ENCODE peak calls at places on chromosome 22, in five cellular contexts. L, H, Z, P and A are unnamed samples.

GRCh38 chr22:17655289-17655688 is 16.7 kb downstream of the BCL2L13 start:
- DNase-seq in L (no peak), H (no peak), Z (no peak), P (no peak), A (no peak)

GRCh38 chr22:37519268-37520195 is at the start of gene CARD10:
- DNase-seq in L (peak), H (no peak), Z (peak), P (no peak), A (peak)

GRCh38 chr22:24434472-24435322 is 7.3 kb downstream of the ADORA2A start:
- DNase-seq in L (no peak), H (no peak), Z (peak), P (peak), A (no peak)

GRCh38 chr22:18078329-18079041 is 695 bp downstream of the PEX26 start:
- DNase-seq in L (peak), H (no peak), Z (peak), P (peak), A (no peak)

GRCh38 chr22:20595461-20595860 is 88.1 kb downstream of the MED15 start:
- DNase-seq in L (no peak), H (no peak), Z (no peak), P (no peak), A (no peak)

GRCh38 chr22:29112102-29112501 is 39.3 kb downstream of the KREMEN1 start:
- DNase-seq in L (no peak), H (no peak), Z (no peak), P (no peak), A (no peak)

GRCh38 chr22:19060356-19061009 is 61.7 kb downstream of the DGCR2 start:
- DNase-seq in L (no peak), H (no peak), Z (no peak), P (no peak), A (no peak)

GRCh38 chr22:19086944-19087343 is 35.3 kb downstream of the DGCR2 start:
- DNase-seq in L (no peak), H (no peak), Z (no peak), P (no peak), A (no peak)

GRCh38 chr22:43884600-43885318 is 7.1 kb downstream of the PNPLA5 start:
- DNase-seq in L (peak), H (no peak), Z (peak), P (peak), A (peak)

GRCh38 chr22:23060612-23061400 is 9.5 kb upstream of the GNAZ start:
- DNase-seq in L (no peak), H (no peak), Z (peak), P (no peak), A (no peak)

GRCh38 chr22:36870250-36870649 is 9.4 kb downstream of the NCF4 start:
- DNase-seq in L (no peak), H (peak), Z (peak), P (no peak), A (no peak)

GRCh38 chr22:47663615-47664605 is 901.5 kb downstream of the TBC1D22A start:
- DNase-seq in L (no peak), H (no peak), Z (no peak), P (no peak), A (no peak)

DNA sequence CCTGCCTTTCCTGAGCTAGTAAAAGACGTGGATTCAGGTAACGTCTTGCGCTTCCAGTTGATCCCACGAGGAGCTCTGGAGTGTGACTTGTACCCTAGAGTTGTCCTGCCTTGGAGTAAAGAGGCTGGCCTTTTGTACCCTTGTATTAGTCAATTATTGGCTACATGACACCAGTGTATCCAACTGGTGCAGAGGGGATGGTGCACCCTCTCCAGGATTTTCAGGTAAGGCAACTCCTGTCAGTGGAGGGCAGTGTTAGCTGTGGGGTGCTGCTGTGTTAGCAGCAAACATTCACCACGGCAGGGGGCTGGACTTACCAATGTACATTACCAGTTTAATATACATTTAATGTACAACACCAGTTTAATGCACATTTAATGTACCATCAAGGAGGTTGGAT is 233.5 kb downstream of the MIAT start:
- DNase-seq in L (peak), H (peak), Z (no peak), P (no peak), A (peak)
- TF ChIP-seq EZH2phosphoT487 in L (no peak), H (no peak), Z (no peak), P (no peak), A (no peak)

GRCh38 chr22:35629406-35630234 is 12.5 kb upstream of the MB start:
- DNase-seq in L (peak), H (peak), Z (no peak), P (peak), A (no peak)

GRCh38 chr22:35624547-35624946 is 7.4 kb upstream of the MB start:
- DNase-seq in L (no peak), H (no peak), Z (no peak), P (no peak), A (no peak)

GRCh38 chr22:35625763-35626162 is 8.6 kb upstream of the MB start:
- DNase-seq in L (no peak), H (no peak), Z (no peak), P (no peak), A (no peak)

GRCh38 chr22:35628732-35629131 is 11.6 kb upstream of the MB start:
- DNase-seq in L (no peak), H (no peak), Z (no peak), P (no peak), A (no peak)

GRCh38 chr22:35627267-35628041 is 10.3 kb upstream of the MB start:
- DNase-seq in L (peak), H (peak), Z (peak), P (peak), A (peak)
- TF ChIP-seq CTCF in L (peak), H (peak), Z (peak), P (peak), A (peak)

DNA sequence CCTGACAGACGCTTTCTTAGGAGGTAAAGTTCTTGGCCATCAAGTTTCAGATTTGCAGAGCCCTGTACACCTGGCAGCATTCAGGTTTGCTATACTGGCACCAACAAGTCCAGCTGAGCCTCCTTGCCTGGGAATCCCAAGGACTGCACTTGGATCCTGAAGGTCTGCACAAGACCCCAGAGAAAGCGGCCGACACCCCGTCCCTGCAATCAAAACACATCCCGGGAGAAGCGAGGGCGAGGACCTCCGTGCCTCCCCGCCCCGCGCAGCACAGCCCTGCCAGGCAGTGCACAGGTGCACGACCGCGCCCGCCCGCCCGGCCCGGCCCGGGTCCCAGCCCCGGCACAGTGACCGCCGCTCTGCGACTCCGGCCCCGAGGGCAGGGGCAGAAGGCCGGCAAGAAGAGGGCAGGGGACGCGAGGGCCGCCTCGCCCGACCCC is 559 bp downstream of the MRTFA start:
- DNase-seq in L (peak), H (no peak), Z (no peak), P (peak), A (no peak)
- H2AFZ ChIP-seq in L (peak), H (no peak), Z (no peak), P (peak), A (peak)

DNA sequence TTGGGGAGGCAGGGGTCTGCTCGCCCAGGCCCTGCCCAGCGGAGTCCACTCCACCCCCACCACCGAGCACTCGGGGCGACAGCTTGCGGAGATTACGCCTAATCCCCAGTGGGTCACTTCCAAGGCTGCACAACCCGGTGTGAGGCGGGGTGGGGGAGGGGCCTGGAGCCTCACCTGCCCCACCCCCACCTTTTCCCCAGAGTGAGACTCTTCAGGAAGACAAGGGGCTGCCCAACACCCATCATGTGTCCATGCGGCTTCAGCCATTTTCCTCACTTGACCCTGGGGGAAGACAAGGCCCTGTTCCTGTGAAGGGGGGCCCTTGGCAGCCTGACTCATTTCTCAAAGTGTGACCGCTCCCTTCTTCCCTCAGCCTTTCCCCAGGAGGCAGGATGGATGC is 12.5 kb downstream of the SYNGR1 start:
- DNase-seq in L (peak), H (no peak), Z (no peak), P (no peak), A (no peak)
- TF ChIP-seq EZH2phosphoT487 in L (no peak), H (no peak), Z (no peak), P (no peak), A (no peak)

DNA sequence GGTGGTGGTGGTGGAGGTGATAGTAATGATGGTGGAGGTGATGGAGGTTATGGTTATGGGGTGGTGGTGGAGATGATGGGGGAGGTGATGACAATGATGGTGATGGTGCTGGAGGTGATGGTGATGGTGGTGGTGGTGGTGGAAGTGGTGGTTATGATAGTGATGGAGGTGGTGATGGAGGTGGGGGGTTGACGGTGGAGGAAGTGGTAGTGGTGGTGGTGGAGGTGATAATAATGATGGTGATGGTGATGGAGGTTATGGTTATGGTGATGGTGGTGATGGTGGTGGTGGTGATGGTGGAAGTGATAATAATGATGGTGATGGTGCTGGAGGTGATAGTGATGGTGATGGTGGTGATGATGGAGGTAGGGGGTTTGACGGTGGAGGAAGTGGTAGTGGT is 16.9 kb upstream of the WNT7B start:
- DNase-seq in L (no peak), H (no peak), Z (no peak), P (no peak), A (no peak)
- TF ChIP-seq CTCF in L (no peak), H (no peak), Z (no peak), P (no peak), A (no peak)

GRCh38 chr22:45124176-45124857 is 39.4 kb upstream of the NUP50 start:
- DNase-seq in L (no peak), H (no peak), Z (no peak), P (no peak), A (peak)
- H2AFZ ChIP-seq in L (peak), H (no peak), Z (no peak), P (no peak), A (no peak)